ENCODE peak calls at places on chromosomes 1 and 21, in seven cellular contexts. One of them, this sample, is unnamed.

GRCh38 chr1:217747156-217747769 is 116.1 kb downstream of the SPATA17 start:
- DNase-seq in transverse colon: no peak
- DNase-seq in Panc1: peak; percentile 4
- DNase-seq in breast epithelium: no peak
- DNase-seq in HCT116: peak; percentile 26
- DNase-seq in GM23338: peak; percentile 27
- DNase-seq in K562: peak; percentile 12
- DNase-seq in this sample: no peak

GRCh38 chr1:31926846-31927660 is 11.1 kb downstream of the PTP4A2 start:
- DNase-seq in transverse colon: no peak
- DNase-seq in Panc1: no peak
- DNase-seq in breast epithelium: no peak
- DNase-seq in HCT116: no peak
- DNase-seq in GM23338: no peak
- DNase-seq in K562: no peak
- DNase-seq in this sample: no peak

GRCh38 chr1:203378529-203379271 is 27.8 kb upstream of the FMOD start:
- DNase-seq in transverse colon: no peak
- DNase-seq in Panc1: no peak
- DNase-seq in breast epithelium: no peak
- DNase-seq in HCT116: no peak
- DNase-seq in GM23338: no peak
- DNase-seq in K562: no peak
- DNase-seq in this sample: no peak

GRCh38 chr1:31866450-31866801 is 50.6 kb upstream of the SPOCD1 start:
- DNase-seq in transverse colon: no peak
- DNase-seq in Panc1: no peak
- DNase-seq in breast epithelium: no peak
- DNase-seq in HCT116: no peak
- DNase-seq in GM23338: no peak
- DNase-seq in K562: peak; percentile 52
- DNase-seq in this sample: no peak

GRCh38 chr1:209565759-209566678 is 17.5 kb upstream of the CAMK1G start:
- DNase-seq in transverse colon: peak; percentile 80
- DNase-seq in Panc1: peak; percentile 38
- DNase-seq in breast epithelium: peak; percentile 78
- DNase-seq in HCT116: peak; percentile 78
- DNase-seq in GM23338: peak; percentile 98
- DNase-seq in K562: peak; percentile 73
- DNase-seq in this sample: peak; percentile 70

GRCh38 chr1:165854101-165854845 is 26.9 kb downstream of the UCK2 start:
- DNase-seq in transverse colon: no peak
- DNase-seq in Panc1: no peak
- DNase-seq in breast epithelium: no peak
- DNase-seq in HCT116: no peak
- DNase-seq in GM23338: no peak
- DNase-seq in K562: no peak
- DNase-seq in this sample: no peak

GRCh38 chr1:216749219-216749618 is 26.0 kb upstream of the ESRRG start:
- DNase-seq in transverse colon: no peak
- DNase-seq in Panc1: no peak
- DNase-seq in breast epithelium: no peak
- DNase-seq in HCT116: no peak
- DNase-seq in GM23338: no peak
- DNase-seq in K562: no peak
- DNase-seq in this sample: no peak

GRCh38 chr1:230281531-230281930 is 144.6 kb downstream of the PGBD5 start:
- DNase-seq in transverse colon: no peak
- DNase-seq in Panc1: no peak
- DNase-seq in breast epithelium: peak; percentile 44
- DNase-seq in HCT116: no peak
- DNase-seq in GM23338: no peak
- DNase-seq in K562: no peak
- DNase-seq in this sample: no peak

GRCh38 chr21:17491716-17492414 is 21.0 kb upstream of the CXADR start:
- DNase-seq in transverse colon: no peak
- DNase-seq in Panc1: peak; percentile 86
- DNase-seq in breast epithelium: no peak
- DNase-seq in HCT116: peak; percentile 26
- DNase-seq in GM23338: no peak
- DNase-seq in K562: no peak
- DNase-seq in this sample: peak; percentile 23

GRCh38 chr1:6872573-6873261 is 87.5 kb downstream of the CAMTA1 start:
- DNase-seq in transverse colon: no peak
- DNase-seq in Panc1: no peak
- DNase-seq in breast epithelium: no peak
- DNase-seq in HCT116: no peak
- DNase-seq in GM23338: no peak
- DNase-seq in K562: no peak
- DNase-seq in this sample: no peak

GRCh38 chr1:244854865-244855578 is 9.3 kb downstream of the HNRNPU start:
- DNase-seq in transverse colon: no peak
- DNase-seq in Panc1: no peak
- DNase-seq in breast epithelium: no peak
- DNase-seq in HCT116: no peak
- DNase-seq in GM23338: no peak
- DNase-seq in K562: no peak
- DNase-seq in this sample: no peak

GRCh38 chr1:244854175-244854574 is 10.2 kb downstream of the HNRNPU start:
- DNase-seq in transverse colon: no peak
- DNase-seq in Panc1: no peak
- DNase-seq in breast epithelium: no peak
- DNase-seq in HCT116: no peak
- DNase-seq in GM23338: no peak
- DNase-seq in K562: no peak
- DNase-seq in this sample: no peak

GRCh38 chr1:244850896-244851295 is 13.4 kb downstream of the HNRNPU start:
- DNase-seq in transverse colon: no peak
- DNase-seq in Panc1: no peak
- DNase-seq in breast epithelium: no peak
- DNase-seq in HCT116: no peak
- DNase-seq in GM23338: no peak
- DNase-seq in K562: no peak
- DNase-seq in this sample: no peak

GRCh38 chr1:244851546-244852231 is 12.7 kb downstream of the HNRNPU start:
- DNase-seq in transverse colon: no peak
- DNase-seq in Panc1: no peak
- DNase-seq in breast epithelium: no peak
- DNase-seq in HCT116: no peak
- DNase-seq in GM23338: no peak
- DNase-seq in K562: no peak
- DNase-seq in this sample: no peak

GRCh38 chr1:244852694-244853093 is 11.6 kb downstream of the HNRNPU start:
- DNase-seq in transverse colon: no peak
- DNase-seq in Panc1: no peak
- DNase-seq in breast epithelium: no peak
- DNase-seq in HCT116: no peak
- DNase-seq in GM23338: no peak
- DNase-seq in K562: no peak
- DNase-seq in this sample: no peak
- H3K36me3 ChIP-seq in transverse colon: peaks cover 59% of the 10 kb centered on the region
- H3K36me3 ChIP-seq in Panc1: peaks cover 80% of the 10 kb centered on the region
- H3K36me3 ChIP-seq in breast epithelium: peaks cover 4% of the 10 kb centered on the region
- H3K36me3 ChIP-seq in HCT116: peaks cover 81% of the 10 kb centered on the region
- H3K36me3 ChIP-seq in GM23338: peaks cover 86% of the 10 kb centered on the region
- H3K36me3 ChIP-seq in K562: peaks cover 100% of the 10 kb centered on the region
- H3K36me3 ChIP-seq in this sample: peaks cover 15% of the 10 kb centered on the region

GRCh38 chr1:207962716-207963428 is 51.9 kb upstream of the CD34 start:
- DNase-seq in transverse colon: peak; percentile 67
- DNase-seq in Panc1: no peak
- DNase-seq in breast epithelium: peak; percentile 60
- DNase-seq in HCT116: no peak
- DNase-seq in GM23338: peak; percentile 66
- DNase-seq in K562: no peak
- DNase-seq in this sample: peak; percentile 34
- H3K27ac ChIP-seq in transverse colon: peak overlapping the region; percentile 96
- H3K27ac ChIP-seq in Panc1: peak overlapping the region; percentile 72
- H3K27ac ChIP-seq in breast epithelium: peak overlapping the region; percentile 91
- H3K27ac ChIP-seq in HCT116: peak overlapping the region; percentile 56
- H3K27ac ChIP-seq in GM23338: no peak overlapping the region
- H3K27ac ChIP-seq in K562: peak overlapping the region; percentile 69
- H3K27ac ChIP-seq in this sample: peak overlapping the region; percentile 91

GRCh38 chr21:33552093-33552998 is 9.5 kb downstream of the SON start:
- DNase-seq in transverse colon: no peak
- DNase-seq in Panc1: no peak
- DNase-seq in breast epithelium: no peak
- DNase-seq in HCT116: no peak
- DNase-seq in GM23338: no peak
- DNase-seq in K562: no peak
- DNase-seq in this sample: no peak
- TF ChIP-seq POLR2AphosphoS5 in transverse colon: peak; percentile 32
- TF ChIP-seq POLR2AphosphoS5 in Panc1: no peak
- TF ChIP-seq POLR2AphosphoS5 in breast epithelium: no peak
- TF ChIP-seq POLR2AphosphoS5 in HCT116: peak; percentile 2
- TF ChIP-seq POLR2AphosphoS5 in GM23338: no peak
- TF ChIP-seq POLR2AphosphoS5 in K562: peak; percentile 29
- TF ChIP-seq POLR2AphosphoS5 in this sample: no peak

GRCh38 chr1:147618077-147618569 is 52.2 kb downstream of the ACP6 start:
- DNase-seq in transverse colon: no peak
- DNase-seq in Panc1: no peak
- DNase-seq in breast epithelium: no peak
- DNase-seq in HCT116: no peak
- DNase-seq in GM23338: no peak
- DNase-seq in K562: no peak
- DNase-seq in this sample: no peak
- H3K36me3 ChIP-seq in transverse colon: peaks cover 33% of the 10 kb centered on the region
- H3K36me3 ChIP-seq in Panc1: peaks cover 15% of the 10 kb centered on the region
- H3K36me3 ChIP-seq in breast epithelium: no peaks in the 10 kb centered on the region
- H3K36me3 ChIP-seq in HCT116: peaks cover 45% of the 10 kb centered on the region
- H3K36me3 ChIP-seq in GM23338: peaks cover 41% of the 10 kb centered on the region
- H3K36me3 ChIP-seq in K562: peaks cover 14% of the 10 kb centered on the region
- H3K36me3 ChIP-seq in this sample: no peaks in the 10 kb centered on the region

This sample was measured in prostate gland.